ENCODE peak calls at places on chromosomes 5 and 9, in six cellular contexts. O is left lung, E is transverse colon, G is lung, U is left ventricle myocardium inferior, A is cardiac muscle cell. R is an unnamed sample.
A peak's percentile ranks its signal among the peaks of the same experiment; 100 is the strongest.

GRCh38 chr9:116792271-116792670 is 105.2 kb downstream of the TRIM32 start:
- DNase-seq in O (no peak), E (no peak), G (no peak), U (no peak), A (no peak), R (no peak)

GRCh38 chr5:134004626-134005414 is at the start of gene VDAC1:
- DNase-seq in O (peak; percentile 94), E (peak; percentile 81), G (peak; percentile 77), U (peak; percentile 84), A (peak; percentile 92), R (peak; percentile 77)

GRCh38 chr5:1161108-1161831 is 40.1 kb upstream of the SLC6A19 start:
- DNase-seq in O (no peak), E (peak; percentile 65), G (no peak), U (no peak), A (no peak), R (no peak)

GRCh38 chr5:93512799-93513198 is 68.2 kb downstream of the NR2F1-AS1 start:
- DNase-seq in O (no peak), E (no peak), G (no peak), U (no peak), A (no peak), R (no peak)

GRCh38 chr9:92664394-92665152 is 5.4 kb downstream of the IPPK start:
- DNase-seq in O (peak; percentile 37), E (no peak), G (no peak), U (no peak), A (no peak), R (no peak)

GRCh38 chr5:149154629-149155028 is 13.3 kb downstream of the ABLIM3 start:
- DNase-seq in O (no peak), E (no peak), G (no peak), U (no peak), A (no peak), R (no peak)

GRCh38 chr5:151675225-151675955 is 11.3 kb downstream of the SPARC start:
- DNase-seq in O (no peak), E (no peak), G (no peak), U (no peak), A (no peak), R (no peak)

GRCh38 chr5:126814721-126815404 is 37.9 kb downstream of the LMNB1 start:
- DNase-seq in O (no peak), E (no peak), G (no peak), U (no peak), A (no peak), R (no peak)

GRCh38 chr5:10118150-10118549 is 131.5 kb downstream of the ATPSCKMT start:
- DNase-seq in O (no peak), E (no peak), G (no peak), U (no peak), A (no peak), R (no peak)

GRCh38 chr5:54541823-54542783 is 24.5 kb downstream of the SNX18 start:
- DNase-seq in O (no peak), E (no peak), G (no peak), U (no peak), A (no peak), R (no peak)

GRCh38 chr5:180467028-180467427 is 27.2 kb upstream of the CNOT6 start:
- DNase-seq in O (peak; percentile 92), E (peak; percentile 78), G (peak; percentile 84), U (peak; percentile 41), A (no peak), R (no peak)

GRCh38 chr5:129629581-129629980 is 118.3 kb upstream of the MINAR2 start:
- DNase-seq in O (no peak), E (no peak), G (no peak), U (no peak), A (no peak), R (no peak)

GRCh38 chr5:36239370-36240293 is 2.1 kb downstream of the NADK2 start:
- DNase-seq in O (no peak), E (no peak), G (no peak), U (no peak), A (no peak), R (no peak)

GRCh38 chr9:75683591-75683990 is 206.9 kb upstream of the PCSK5 start:
- DNase-seq in O (no peak), E (no peak), G (no peak), U (no peak), A (no peak), R (no peak)

GRCh38 chr5:65034782-65035181 is 266.1 kb downstream of the CWC27 start:
- DNase-seq in O (peak; percentile 78), E (peak; percentile 13), G (no peak), U (peak; percentile 19), A (no peak), R (no peak)

GRCh38 chr5:73693573-73694061 is 67.6 kb downstream of the ARHGEF28 start:
- DNase-seq in O (no peak), E (peak; percentile 17), G (no peak), U (no peak), A (peak; percentile 17), R (no peak)

GRCh38 chr5:176481659-176482213 is 33.6 kb downstream of the FAF2 start:
- DNase-seq in O (no peak), E (no peak), G (no peak), U (no peak), A (no peak), R (no peak)

GRCh38 chr9:95722141-95722540 is 153.3 kb upstream of the ERCC6L2 start:
- DNase-seq in O (no peak), E (peak; percentile 28), G (no peak), U (no peak), A (no peak), R (no peak)

GRCh38 chr5:141508440-141508807 is 19.5 kb downstream of the PCDHGC5 start:
- DNase-seq in O (no peak), E (no peak), G (no peak), U (no peak), A (no peak), R (no peak)

GRCh38 chr5:66247176-66247960 is 103.3 kb downstream of the SREK1 start:
- DNase-seq in O (no peak), E (no peak), G (no peak), U (no peak), A (no peak), R (no peak)

GRCh38 chr5:66249920-66250319 is 105.8 kb downstream of the SREK1 start:
- DNase-seq in O (no peak), E (no peak), G (no peak), U (no peak), A (no peak), R (no peak)

GRCh38 chr5:66248874-66249273 is 104.8 kb downstream of the SREK1 start:
- DNase-seq in O (no peak), E (no peak), G (no peak), U (no peak), A (no peak), R (no peak)

GRCh38 chr5:66242050-66242449 is 98.0 kb downstream of the SREK1 start:
- DNase-seq in O (no peak), E (no peak), G (no peak), U (no peak), A (no peak), R (no peak)

GRCh38 chr5:66246621-66247020 is 102.5 kb downstream of the SREK1 start:
- DNase-seq in O (no peak), E (no peak), G (no peak), U (no peak), A (no peak), R (no peak)
- H3K27ac ChIP-seq in O (no peak overlapping the region), E (no peak overlapping the region), G (no peak overlapping the region), U (no peak overlapping the region), A (no peak overlapping the region), R (no peak overlapping the region)

GRCh38 chr5:157252741-157253465 is 13.0 kb upstream of the CYFIP2 start:
- DNase-seq in O (no peak), E (no peak), G (no peak), U (no peak), A (no peak), R (peak; percentile 36)

GRCh38 chr5:157253547-157253946 is 12.4 kb upstream of the CYFIP2 start:
- DNase-seq in O (no peak), E (peak; percentile 58), G (peak; percentile 55), U (no peak), A (peak; percentile 69), R (no peak)

GRCh38 chr5:157245477-157245876 is 20.4 kb upstream of the CYFIP2 start:
- DNase-seq in O (no peak), E (no peak), G (no peak), U (no peak), A (no peak), R (no peak)

GRCh38 chr5:157247267-157247666 is 18.7 kb upstream of the CYFIP2 start:
- DNase-seq in O (no peak), E (no peak), G (no peak), U (no peak), A (no peak), R (no peak)

DNA sequence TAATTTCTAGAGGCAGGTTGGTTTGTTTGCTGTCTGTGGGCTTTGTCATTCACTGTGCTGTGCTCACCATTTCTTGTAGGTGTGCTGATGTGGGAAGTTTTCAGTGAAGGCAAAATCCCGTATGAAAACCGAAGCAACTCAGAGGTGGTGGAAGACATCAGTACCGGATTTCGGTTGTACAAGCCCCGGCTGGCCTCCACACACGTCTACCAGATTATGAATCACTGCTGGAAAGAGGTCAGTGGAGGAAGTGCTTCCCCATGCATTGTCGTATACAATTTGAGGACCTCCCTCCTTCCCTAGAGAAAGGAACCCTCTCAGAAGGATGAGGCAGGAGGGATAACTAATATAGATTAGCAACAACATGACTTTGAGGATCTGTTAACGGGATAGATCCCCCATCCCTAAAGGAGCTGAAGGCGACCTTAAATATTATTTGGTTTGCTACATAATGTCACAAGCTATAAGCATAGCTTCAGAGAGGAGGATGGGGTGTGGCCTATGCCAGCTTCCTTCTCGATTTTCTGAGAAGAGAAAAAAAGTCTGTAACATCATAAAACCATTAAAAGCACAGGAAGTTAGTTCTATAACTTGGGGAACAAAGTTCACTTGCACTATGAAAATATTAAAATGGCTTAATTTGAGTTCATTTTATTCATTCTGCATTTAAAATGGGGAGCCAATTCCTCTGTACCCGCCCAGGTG is 17.0 kb upstream of the CYFIP2 start:
- DNase-seq in O (no peak), E (peak; percentile 58), G (no peak), U (no peak), A (no peak), R (no peak)
- TF ChIP-seq CTCF in O (no peak), E (no peak), G (no peak), U (no peak), A (no peak), R (no peak)

DNA sequence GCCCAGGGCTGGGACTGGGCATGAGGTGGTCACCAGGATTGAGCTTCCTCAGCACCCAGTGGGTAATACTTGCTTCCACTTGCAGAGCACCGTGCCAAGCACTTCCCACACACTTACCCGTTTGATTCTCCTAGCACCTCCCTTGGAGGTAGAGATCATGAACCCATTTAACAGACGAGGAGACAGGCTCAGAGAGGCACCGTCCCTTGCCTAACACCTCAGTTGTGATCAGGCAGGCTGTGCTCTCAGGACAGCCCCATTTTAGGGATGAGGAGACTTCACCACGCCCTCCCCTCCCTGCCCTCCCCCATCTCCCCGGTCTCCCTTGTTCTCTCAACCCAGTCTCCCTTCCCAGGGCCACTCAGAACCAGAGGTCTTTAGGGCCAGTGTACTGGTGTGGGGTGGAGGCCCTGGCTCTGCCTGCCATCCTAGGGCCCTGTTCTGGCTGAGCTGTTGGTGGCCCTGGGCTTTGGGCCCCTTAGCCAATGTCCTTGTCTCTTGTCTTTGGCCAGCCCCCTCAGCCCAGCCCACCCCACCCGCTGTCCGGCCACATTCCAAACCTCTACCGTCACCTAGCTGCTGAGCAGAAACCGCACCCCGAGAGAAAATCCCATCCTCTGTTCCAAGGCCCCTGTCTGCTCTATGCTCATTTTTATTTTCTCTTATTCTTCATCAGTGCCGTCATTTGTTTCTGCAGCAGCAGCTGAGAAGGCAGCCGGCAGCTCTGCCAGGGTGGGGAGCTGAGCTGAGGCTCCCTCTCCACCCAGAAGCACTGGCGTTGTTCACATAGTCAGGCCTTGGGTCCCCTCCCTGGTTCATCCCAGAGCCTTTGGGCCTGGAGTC is 33.8 kb downstream of the OLFML2A start:
- DNase-seq in O (peak; percentile 25), E (no peak), G (no peak), U (no peak), A (peak; percentile 60), R (no peak)
- H3K27ac ChIP-seq in O (no peak overlapping the region), E (peak overlapping the region; percentile 80), G (no peak overlapping the region), U (peak overlapping the region; percentile 63), A (peak overlapping the region; percentile 30), R (no peak overlapping the region)

GRCh38 chr9:136300866-136301265 is 3.0 kb downstream of the CCDC187 start:
- DNase-seq in O (peak; percentile 23), E (no peak), G (no peak), U (no peak), A (no peak), R (no peak)
- TF ChIP-seq CTCF in O (no peak), E (no peak), G (no peak), U (no peak), A (no peak), R (no peak)

R was measured in CD4-positive, alpha-beta T cell.